ENCODE peak calls at places on chromosome 3, in eight cellular contexts. R is stimulated activated CD8-positive, alpha-beta memory T cell treated with anti-CD3 and anti-CD28 coated beads, Interleukin-7, amount 100 ng/mL, for 1 hour; N is colonic mucosa; T is progenitor cell of endocrine pancreas; L is HCT116; K is T47D; C is GM12892; Z is sigmoid colon. J is an unnamed sample.

GRCh38 chr3:49607796-49608195 is 53.5 kb downstream of the BSN start:
- DNase-seq in R (no peak), Z (peak; percentile 36), T (no peak), C (no peak), K (no peak), L (no peak), N (no peak), J (no peak)

GRCh38 chr3:168161696-168162095 is 66.0 kb upstream of the GOLIM4 start:
- DNase-seq in L (no peak), N (no peak), R (no peak), C (no peak), Z (peak; percentile 69), K (no peak), T (no peak), J (no peak)

GRCh38 chr3:88632226-88632625 is 475.2 kb upstream of the EPHA3 start:
- DNase-seq in L (no peak), C (no peak), R (no peak), T (no peak), Z (no peak), N (no peak), K (no peak), J (no peak)

GRCh38 chr3:120114981-120115380 is 20.7 kb upstream of the GSK3B start:
- DNase-seq in N (no peak), C (no peak), T (no peak), Z (no peak), R (no peak), K (no peak), L (no peak), J (no peak)

GRCh38 chr3:39449796-39450195 is 17.7 kb upstream of the MOBP start:
- DNase-seq in T (no peak), L (no peak), N (no peak), R (no peak), C (no peak), K (no peak), Z (no peak), J (no peak)

GRCh38 chr3:152151216-152151874 is 117.4 kb upstream of the MBNL1 start:
- DNase-seq in L (no peak), N (no peak), R (no peak), T (no peak), K (no peak), Z (no peak), C (no peak), J (no peak)

GRCh38 chr3:51514210-51514609 is 14.4 kb upstream of the DCAF1 start:
- DNase-seq in K (no peak), L (no peak), Z (no peak), C (no peak), R (no peak), T (no peak), N (no peak), J (no peak)

GRCh38 chr3:36380171-36381031 is at the start of gene STAC:
- DNase-seq in R (no peak), K (peak; percentile 41), N (peak; percentile 18), L (no peak), Z (no peak), C (peak; percentile 5), T (peak; percentile 40), J (peak; percentile 31)

GRCh38 chr3:8756671-8757070 is 12.7 kb downstream of the OXTR start:
- DNase-seq in K (no peak), Z (no peak), R (no peak), L (no peak), N (no peak), T (no peak), C (no peak), J (no peak)

GRCh38 chr3:83438177-83438576 is 1520.6 kb upstream of the CADM2 start:
- DNase-seq in C (no peak), R (no peak), K (no peak), Z (no peak), N (no peak), T (no peak), L (no peak), J (no peak)

GRCh38 chr3:140196970-140197369 is 262.0 kb downstream of the CLSTN2 start:
- DNase-seq in Z (no peak), N (no peak), T (no peak), R (no peak), K (no peak), L (no peak), C (no peak), J (no peak)

GRCh38 chr3:160981217-160981938 is 123.8 kb downstream of the B3GALNT1 start:
- DNase-seq in K (no peak), L (no peak), R (no peak), Z (no peak), C (no peak), T (no peak), N (no peak), J (no peak)

GRCh38 chr3:138434276-138434874 is at the start of gene ESYT3:
- DNase-seq in L (no peak), Z (peak; percentile 85), K (peak; percentile 82), N (peak; percentile 83), C (no peak), T (peak; percentile 47), R (no peak), J (peak; percentile 47)

GRCh38 chr3:133478624-133479023 is 78.8 kb downstream of the BFSP2 start:
- DNase-seq in L (no peak), R (no peak), N (no peak), K (no peak), T (no peak), Z (no peak), C (no peak), J (no peak)

GRCh38 chr3:105518806-105519418 is 152.2 kb downstream of the ALCAM start:
- DNase-seq in N (no peak), L (peak; percentile 54), Z (no peak), C (no peak), K (peak; percentile 67), T (peak; percentile 10), R (no peak), J (peak; percentile 53)

GRCh38 chr3:177150970-177151627 is 46.2 kb downstream of the TBL1XR1 start:
- DNase-seq in R (no peak), C (no peak), K (no peak), N (no peak), L (peak; percentile 39), T (no peak), Z (no peak), J (no peak)

GRCh38 chr3:106811376-106811775 is 565.9 kb upstream of the CCDC54 start:
- DNase-seq in Z (no peak), C (no peak), R (no peak), K (no peak), T (no peak), L (no peak), N (no peak), J (no peak)

GRCh38 chr3:122618614-122619013 is 41.2 kb downstream of the PARP15 start:
- DNase-seq in Z (no peak), N (no peak), L (no peak), K (no peak), T (no peak), R (no peak), C (no peak), J (no peak)

GRCh38 chr3:52078781-52079560 is 22.6 kb upstream of the DUSP7 start:
- DNase-seq in R (no peak), N (no peak), L (no peak), Z (no peak), C (no peak), K (no peak), T (no peak), J (no peak)

GRCh38 chr3:41330465-41330864 is 131.2 kb downstream of the CTNNB1 start:
- DNase-seq in L (no peak), C (no peak), Z (no peak), R (no peak), K (no peak), T (no peak), N (no peak), J (no peak)

GRCh38 chr3:18223591-18224338 is 201.4 kb downstream of the SATB1 start:
- DNase-seq in L (no peak), R (no peak), K (no peak), C (peak; percentile 13), N (no peak), T (no peak), Z (no peak), J (no peak)

GRCh38 chr3:188083011-188083410 is 70.9 kb upstream of the LPP start:
- DNase-seq in K (no peak), R (no peak), Z (no peak), C (no peak), L (no peak), T (no peak), N (no peak), J (no peak)

GRCh38 chr3:155619118-155619915 is 125.6 kb downstream of the PLCH1 start:
- DNase-seq in K (no peak), N (no peak), R (no peak), Z (no peak), L (no peak), T (no peak), C (no peak), J (no peak)

GRCh38 chr3:134300520-134300919 is 49.9 kb upstream of the RYK start:
- DNase-seq in T (no peak), L (no peak), R (no peak), N (no peak), K (peak; percentile 60), C (no peak), Z (no peak), J (no peak)

GRCh38 chr3:180980612-180981011 is 8.9 kb downstream of the DNAJC19 start:
- DNase-seq in Z (no peak), N (no peak), L (no peak), C (no peak), T (no peak), R (no peak), K (no peak), J (no peak)

GRCh38 chr3:64311424-64311920 is 86.2 kb upstream of the PRICKLE2 start:
- DNase-seq in Z (no peak), N (no peak), K (no peak), C (no peak), L (no peak), R (no peak), T (no peak), J (no peak)

J was measured in NCI-H460.